ENCODE peak calls at places on chromosomes 13 and 19, in ten cellular contexts. X, H, P, Z, L, E, B, W, U and M are unnamed samples.

GRCh38 chr19:44909775-44910174 is 4.2 kb downstream of the APOE start:
- DNase-seq in E (no peak), P (no peak), Z (no peak), H (no peak), X (no peak), B (no peak), L (no peak), U (no peak), W (no peak), M (no peak)

GRCh38 chr19:42426643-42427042 is 545 bp downstream of the LIPE start:
- DNase-seq in L (no peak), W (no peak), P (no peak), E (no peak), U (no peak), X (no peak), H (no peak), B (no peak), Z (no peak), M (no peak)

GRCh38 chr13:110971486-110971885 is 56.6 kb upstream of the ANKRD10 start:
- DNase-seq in P (no peak), E (no peak), Z (no peak), X (no peak), H (no peak), W (no peak), B (no peak), L (no peak), U (no peak), M (no peak)

GRCh38 chr13:33494596-33495214 is 209.2 kb upstream of the STARD13 start:
- DNase-seq in P (no peak), U (no peak), L (no peak), X (peak), W (no peak), B (no peak), Z (no peak), E (no peak), H (no peak), M (no peak)

GRCh38 chr19:54207908-54208783 is 7.5 kb downstream of the RPS9 start:
- DNase-seq in B (no peak), E (peak), P (no peak), Z (no peak), L (no peak), X (peak), W (no peak), U (peak), H (peak), M (peak)

GRCh38 chr13:113853518-113854237 is 10.2 kb downstream of the GAS6 start:
- DNase-seq in H (no peak), W (no peak), X (peak), E (peak), U (no peak), L (no peak), B (no peak), P (no peak), Z (no peak), M (no peak)

GRCh38 chr13:109422163-109422562 is 364.2 kb downstream of the IRS2 start:
- DNase-seq in H (no peak), L (no peak), E (no peak), X (no peak), B (no peak), Z (no peak), P (no peak), W (no peak), U (no peak), M (no peak)

GRCh38 chr13:76890036-76890435 is 3.8 kb upstream of the KCTD12 start:
- DNase-seq in P (no peak), E (no peak), B (no peak), Z (no peak), H (no peak), X (peak), W (no peak), U (no peak), L (no peak), M (no peak)

GRCh38 chr13:98141938-98142426 is 912 bp upstream of the FARP1 start:
- DNase-seq in P (no peak), E (peak), H (no peak), Z (no peak), W (peak), B (no peak), X (no peak), L (no peak), U (no peak), M (peak)

GRCh38 chr19:246551-246950 is 44.7 kb downstream of the PLPP2 start:
- DNase-seq in H (no peak), L (no peak), P (no peak), W (peak), B (no peak), Z (no peak), E (no peak), U (no peak), X (no peak), M (no peak)

GRCh38 chr19:33887891-33888290 is 91.2 kb downstream of the KCTD15 start:
- DNase-seq in H (no peak), E (no peak), Z (no peak), U (no peak), W (no peak), P (no peak), X (no peak), L (no peak), B (no peak), M (no peak)

GRCh38 chr13:72839831-72840426 is 58.0 kb downstream of the PIBF1 start:
- DNase-seq in W (peak), B (no peak), E (peak), Z (peak), X (peak), L (peak), U (peak), H (peak), P (no peak), M (peak)

GRCh38 chr19:6374179-6374709 is 1.5 kb downstream of the PSPN start:
- DNase-seq in P (no peak), L (no peak), X (no peak), Z (no peak), H (no peak), E (peak), W (no peak), U (no peak), B (no peak), M (no peak)

GRCh38 chr19:46196410-46197124 is 33.0 kb upstream of the IGFL1 start:
- DNase-seq in H (no peak), B (no peak), W (no peak), P (no peak), X (no peak), Z (no peak), L (no peak), E (no peak), U (no peak), M (no peak)

GRCh38 chr13:60562081-60562764 is 165.2 kb downstream of the TDRD3 start:
- DNase-seq in B (no peak), E (no peak), L (no peak), P (no peak), X (no peak), U (no peak), W (no peak), H (no peak), Z (no peak), M (no peak)

GRCh38 chr13:39734952-39735351 is 79.5 kb downstream of the COG6 start:
- DNase-seq in E (no peak), Z (no peak), P (no peak), U (no peak), W (no peak), H (no peak), X (no peak), B (no peak), L (no peak), M (no peak)

GRCh38 chr19:19627716-19628498 is at the start of gene LPAR2:
- DNase-seq in Z (peak), L (no peak), X (no peak), H (peak), P (peak), E (peak), W (peak), U (no peak), B (peak), M (peak)

GRCh38 chr13:48562296-48563066 is 29.6 kb upstream of the RCBTB2 start:
- DNase-seq in W (no peak), E (no peak), B (peak), U (peak), X (no peak), P (peak), H (no peak), L (no peak), Z (peak), M (peak)